ENCODE peak calls at places on chromosomes 1 and 21, in four cellular contexts. A is fibroblast of lung, U is astrocyte, X is MM.1S. S is an unnamed sample.
A peak's percentile ranks its signal among the peaks of the same experiment; 100 is the strongest.

GRCh38 chr1:220818421-220819173 is 31.9 kb downstream of the MTARC1 start:
- DNase-seq in A (peak; percentile 99), U (peak; percentile 92), X (no peak), S (peak; percentile 80)

GRCh38 chr1:78286686-78287085 is 204.1 kb upstream of the PTGFR start:
- DNase-seq in A (peak; percentile 78), U (peak; percentile 46), X (no peak), S (no peak)

GRCh38 chr21:20783611-20784010 is 214.6 kb upstream of the NCAM2 start:
- DNase-seq in A (no peak), U (no peak), X (no peak), S (no peak)

GRCh38 chr1:51523931-51524330 is 4.9 kb upstream of the EPS15 start:
- DNase-seq in A (no peak), U (no peak), X (no peak), S (no peak)

GRCh38 chr1:166305371-166305770 is 138.6 kb upstream of the FAM78B start:
- DNase-seq in A (no peak), U (no peak), X (no peak), S (no peak)

GRCh38 chr1:246792603-246793002 is 68.4 kb downstream of the SCCPDH start:
- DNase-seq in A (no peak), U (no peak), X (no peak), S (no peak)

GRCh38 chr1:247332215-247332900 is 691 bp upstream of the ZNF496 start:
- DNase-seq in A (peak; percentile 53), U (no peak), X (no peak), S (no peak)

GRCh38 chr1:235468009-235468408 is 36.2 kb downstream of the B3GALNT2 start:
- DNase-seq in A (peak; percentile 64), U (peak; percentile 18), X (no peak), S (no peak)

GRCh38 chr1:114756949-114757454 is 782 bp downstream of the CSDE1 start:
- DNase-seq in A (peak; percentile 57), U (peak; percentile 33), X (peak; percentile 8), S (no peak)

GRCh38 chr1:110086959-110087358 is 16.5 kb upstream of the ALX3 start:
- DNase-seq in A (no peak), U (no peak), X (no peak), S (no peak)

GRCh38 chr1:201468844-201469644 is at the start of gene PHLDA3:
- DNase-seq in A (peak; percentile 92), U (peak; percentile 89), X (peak; percentile 67), S (peak; percentile 92)

GRCh38 chr1:159947942-159948341 is 2.5 kb upstream of the IGSF9 start:
- DNase-seq in A (no peak), U (no peak), X (no peak), S (no peak)

DNA sequence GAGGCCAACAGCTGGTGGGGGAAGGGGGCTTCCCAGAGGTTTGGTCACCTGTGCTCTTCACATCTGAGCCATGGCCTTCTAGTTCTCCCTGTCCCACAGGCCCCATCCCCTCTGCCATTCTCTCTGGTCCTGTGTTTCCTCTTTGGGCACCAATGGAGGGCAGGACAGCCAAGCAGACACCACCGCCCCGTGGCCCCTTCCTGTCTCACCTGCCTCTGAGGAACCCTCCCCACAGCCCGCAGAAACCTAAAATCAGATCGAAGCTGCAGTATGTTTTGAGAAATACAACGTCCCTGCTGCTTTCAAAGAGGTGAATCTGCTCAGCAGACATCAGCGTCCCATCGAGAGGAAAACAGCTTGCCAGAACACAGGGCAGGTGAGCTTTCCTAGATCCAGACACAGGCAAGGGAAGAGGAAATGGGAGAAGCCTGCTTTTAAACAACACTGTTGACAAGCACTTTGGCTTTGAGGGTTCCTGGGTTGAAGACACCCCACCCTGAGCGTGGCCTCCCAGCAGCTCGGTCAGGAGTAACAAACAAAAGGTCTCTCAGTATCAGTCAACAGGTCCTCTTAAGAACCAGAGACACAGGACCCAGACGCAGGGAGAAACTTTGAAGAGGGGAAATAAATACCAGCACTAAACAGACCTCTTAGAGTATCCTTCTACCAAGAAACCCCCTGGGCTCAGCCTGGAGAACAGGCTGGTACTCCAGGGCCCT is 2.3 kb downstream of the PANK4 start:
- DNase-seq in A (no peak), U (no peak), X (no peak), S (no peak)
- H4K20me1 ChIP-seq in A (no peaks in the 10 kb centered on the region), U (peaks cover 55% of the 10 kb centered on the region), X (peaks cover 24% of the 10 kb centered on the region), S (no peaks in the 10 kb centered on the region)

GRCh38 chr1:221845650-221846371 is 103.9 kb upstream of the DUSP10 start:
- DNase-seq in A (peak; percentile 87), U (no peak), X (no peak), S (peak; percentile 36)
- H4K20me1 ChIP-seq in A (no peaks in the 10 kb centered on the region), U (no peaks in the 10 kb centered on the region), X (no peaks in the 10 kb centered on the region), S (no peaks in the 10 kb centered on the region)

GRCh38 chr1:214546076-214546475 is 5.3 kb downstream of the PTPN14 start:
- DNase-seq in A (no peak), U (no peak), X (no peak), S (no peak)

GRCh38 chr1:214546886-214547641 is 4.3 kb downstream of the PTPN14 start:
- DNase-seq in A (peak; percentile 40), U (no peak), X (no peak), S (no peak)

GRCh38 chr1:214544791-214545190 is 6.6 kb downstream of the PTPN14 start:
- DNase-seq in A (no peak), U (no peak), X (no peak), S (no peak)

GRCh38 chr1:214547747-214548146 is 3.7 kb downstream of the PTPN14 start:
- DNase-seq in A (no peak), U (no peak), X (no peak), S (no peak)

GRCh38 chr1:214545293-214545692 is 6.1 kb downstream of the PTPN14 start:
- DNase-seq in A (no peak), U (no peak), X (no peak), S (no peak)
- H4K20me1 ChIP-seq in A (peaks cover 2% of the 10 kb centered on the region), U (peaks cover 98% of the 10 kb centered on the region), X (no peaks in the 10 kb centered on the region), S (no peaks in the 10 kb centered on the region)

DNA sequence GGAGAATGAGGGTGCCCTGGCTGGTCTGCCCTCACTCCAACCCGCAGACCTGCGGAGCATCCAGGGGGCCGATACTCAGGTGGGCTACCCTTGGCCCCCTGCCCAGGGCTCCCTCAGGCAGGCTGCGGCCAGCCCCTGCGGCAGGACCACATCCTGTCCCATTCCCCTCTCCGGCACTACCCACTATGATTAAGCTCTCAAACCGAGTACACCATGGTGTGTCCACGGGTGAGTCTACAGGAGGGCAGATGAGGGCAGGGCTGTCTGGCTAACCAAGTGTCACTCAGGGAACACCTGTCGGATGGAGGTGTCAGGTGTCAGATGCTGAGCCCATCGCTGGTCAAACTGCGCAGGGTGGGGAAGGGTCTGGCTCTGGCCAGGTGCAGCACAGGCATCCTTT is 47.2 kb downstream of the SLC66A1 start:
- DNase-seq in A (no peak), U (no peak), X (no peak), S (no peak)
- H4K20me1 ChIP-seq in A (peaks cover 2% of the 10 kb centered on the region), U (peaks cover 91% of the 10 kb centered on the region), X (no peaks in the 10 kb centered on the region), S (no peaks in the 10 kb centered on the region)

DNA sequence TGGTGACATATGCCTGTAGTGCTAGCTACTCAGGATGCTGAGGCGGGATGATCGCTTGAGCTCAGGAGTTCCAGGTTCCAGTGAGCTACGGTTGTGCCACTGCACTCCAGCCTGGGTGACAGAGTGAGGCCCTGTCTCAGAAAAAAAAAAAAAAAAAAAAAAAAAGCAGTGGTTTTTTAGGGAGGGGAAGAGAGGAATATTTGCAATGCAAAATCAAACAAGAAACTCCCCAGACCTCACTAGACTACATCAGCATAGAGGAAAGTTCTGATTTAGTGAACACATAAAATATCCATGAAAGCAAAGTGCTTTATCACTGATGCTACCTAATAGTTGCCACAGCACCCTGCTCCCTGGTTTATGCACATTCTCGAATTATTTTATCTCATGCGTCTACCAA is 50.5 kb upstream of the GPR157 start:
- DNase-seq in A (no peak), U (no peak), X (no peak), S (no peak)
- H4K20me1 ChIP-seq in A (peaks cover 4% of the 10 kb centered on the region), U (peaks cover 75% of the 10 kb centered on the region), X (no peaks in the 10 kb centered on the region), S (no peaks in the 10 kb centered on the region)

GRCh38 chr1:228099331-228099732 is 3.8 kb downstream of the C1orf35 start:
- DNase-seq in A (no peak), U (no peak), X (no peak), S (peak; percentile 19)
- H4K20me1 ChIP-seq in A (peaks cover 8% of the 10 kb centered on the region), U (peaks cover 77% of the 10 kb centered on the region), X (peaks cover 56% of the 10 kb centered on the region), S (no peaks in the 10 kb centered on the region)

GRCh38 chr1:202964755-202965440 is 2.2 kb downstream of the CYB5R1 start:
- DNase-seq in A (no peak), U (peak; percentile 60), X (no peak), S (no peak)

GRCh38 chr1:202968351-202968750 is 1.3 kb upstream of the CYB5R1 start:
- DNase-seq in A (no peak), U (no peak), X (no peak), S (no peak)

GRCh38 chr1:202967684-202968281 is 726 bp upstream of the CYB5R1 start:
- DNase-seq in A (no peak), U (no peak), X (peak; percentile 34), S (no peak)

GRCh38 chr1:202965441-202965821 is 1.6 kb downstream of the CYB5R1 start:
- DNase-seq in A (no peak), U (no peak), X (no peak), S (no peak)

DNA sequence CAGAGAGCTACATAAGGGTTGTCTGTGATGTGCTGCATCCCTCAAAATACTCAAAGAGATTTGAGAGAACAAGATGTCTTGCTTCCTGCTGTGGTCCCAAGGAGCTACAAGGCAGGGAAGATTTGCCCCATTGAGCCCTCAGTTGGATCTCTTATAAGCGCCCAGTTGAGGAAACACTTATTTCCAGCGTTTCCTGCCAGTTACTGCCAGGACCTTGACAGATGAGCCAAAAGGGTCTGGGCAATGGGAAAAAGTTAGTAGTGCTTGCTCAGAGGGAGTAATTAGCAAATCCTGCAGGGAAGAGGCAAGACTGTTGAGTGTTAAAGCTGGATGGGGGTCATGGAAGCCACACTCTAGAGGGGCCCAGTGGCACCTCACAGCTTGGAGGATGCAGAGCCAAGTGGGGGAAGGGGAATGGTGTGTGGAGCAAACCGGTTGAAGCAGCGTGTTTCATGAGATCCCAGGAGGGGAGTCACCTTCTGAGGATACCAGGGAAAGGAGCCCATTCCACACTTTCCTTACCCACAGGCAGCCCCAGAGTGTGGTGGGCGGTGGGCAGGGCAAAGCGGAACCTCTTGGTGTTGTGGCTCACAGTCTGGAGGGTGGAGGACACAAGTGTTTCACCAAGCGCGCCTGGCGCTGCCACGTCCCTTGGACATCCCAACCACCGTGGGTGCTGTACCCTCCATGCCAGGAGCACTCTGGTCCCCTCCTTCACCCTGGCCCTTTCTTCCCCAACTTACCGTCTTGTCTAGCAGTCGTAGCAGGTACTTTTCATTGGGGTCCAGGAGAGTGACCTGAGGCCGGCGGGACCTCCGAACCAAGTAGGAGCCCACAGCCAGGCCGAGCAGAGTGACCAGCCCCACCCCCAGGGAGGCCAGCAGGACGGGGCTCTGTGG is 802 bp downstream of the CYB5R1 start:
- DNase-seq in A (no peak), U (no peak), X (no peak), S (no peak)
- H4K20me1 ChIP-seq in A (no peaks in the 10 kb centered on the region), U (no peaks in the 10 kb centered on the region), X (no peaks in the 10 kb centered on the region), S (no peaks in the 10 kb centered on the region)

S was measured in H9.